ENCODE peak calls at places on chromosomes 12 and 14, in six cellular contexts. One of them, this sample, is unnamed.

GRCh38 chr14:95156765-95157194 is 549 bp downstream of the DICER1 start:
- DNase-seq in ovary: peak
- DNase-seq in GM13977: no peak
- DNase-seq in fibroblast of lung: no peak
- DNase-seq in D721Med: no peak
- DNase-seq in cardiac muscle cell: peak
- DNase-seq in this sample: peak

GRCh38 chr12:52126050-52126604 is 46.6 kb downstream of the SMIM41 start:
- DNase-seq in cardiac muscle cell: no peak
- DNase-seq in fibroblast of lung: no peak
- DNase-seq in GM13977: peak
- DNase-seq in D721Med: no peak
- DNase-seq in ovary: no peak
- DNase-seq in this sample: peak

GRCh38 chr14:53525608-53526007 is 372.5 kb upstream of the DDHD1 start:
- DNase-seq in fibroblast of lung: no peak
- DNase-seq in ovary: no peak
- DNase-seq in GM13977: no peak
- DNase-seq in D721Med: no peak
- DNase-seq in cardiac muscle cell: no peak
- DNase-seq in this sample: no peak

GRCh38 chr14:104387000-104387384 is 192.6 kb upstream of the C14orf180 start:
- DNase-seq in D721Med: no peak
- DNase-seq in fibroblast of lung: no peak
- DNase-seq in GM13977: peak
- DNase-seq in ovary: no peak
- DNase-seq in cardiac muscle cell: no peak
- DNase-seq in this sample: peak

GRCh38 chr12:32161040-32161439 is 54.4 kb downstream of the BICD1 start:
- DNase-seq in fibroblast of lung: no peak
- DNase-seq in D721Med: no peak
- DNase-seq in ovary: no peak
- DNase-seq in GM13977: no peak
- DNase-seq in cardiac muscle cell: no peak
- DNase-seq in this sample: no peak

GRCh38 chr14:90168425-90169105 is 87.8 kb upstream of the PSMC1 start:
- DNase-seq in GM13977: no peak
- DNase-seq in cardiac muscle cell: peak
- DNase-seq in ovary: no peak
- DNase-seq in D721Med: no peak
- DNase-seq in fibroblast of lung: peak
- DNase-seq in this sample: no peak

GRCh38 chr14:97164014-97164413 is 366.8 kb downstream of the VRK1 start:
- DNase-seq in fibroblast of lung: no peak
- DNase-seq in ovary: no peak
- DNase-seq in cardiac muscle cell: no peak
- DNase-seq in GM13977: no peak
- DNase-seq in D721Med: no peak
- DNase-seq in this sample: no peak

GRCh38 chr12:3300833-3301401 is 190.1 kb upstream of the PRMT8 start:
- DNase-seq in ovary: no peak
- DNase-seq in cardiac muscle cell: no peak
- DNase-seq in D721Med: no peak
- DNase-seq in fibroblast of lung: no peak
- DNase-seq in GM13977: no peak
- DNase-seq in this sample: no peak

GRCh38 chr14:21521526-21521925 is 4.6 kb downstream of the SALL2 start:
- DNase-seq in fibroblast of lung: peak
- DNase-seq in GM13977: no peak
- DNase-seq in D721Med: no peak
- DNase-seq in ovary: no peak
- DNase-seq in cardiac muscle cell: peak
- DNase-seq in this sample: no peak

GRCh38 chr12:115160290-115161108 is 476.5 kb upstream of the TBX3 start:
- DNase-seq in GM13977: no peak
- DNase-seq in cardiac muscle cell: no peak
- DNase-seq in fibroblast of lung: no peak
- DNase-seq in D721Med: no peak
- DNase-seq in ovary: no peak
- DNase-seq in this sample: no peak
- TF ChIP-seq CTCF in GM13977: no peak
- TF ChIP-seq CTCF in cardiac muscle cell: no peak
- TF ChIP-seq CTCF in fibroblast of lung: no peak
- TF ChIP-seq CTCF in D721Med: no peak
- TF ChIP-seq CTCF in ovary: no peak
- TF ChIP-seq CTCF in this sample: no peak

GRCh38 chr14:106652494-106652893 is 1126.1 kb downstream of the TMEM121 start:
- DNase-seq in D721Med: no peak
- DNase-seq in ovary: no peak
- DNase-seq in cardiac muscle cell: no peak
- DNase-seq in fibroblast of lung: no peak
- DNase-seq in GM13977: peak
- DNase-seq in this sample: peak

GRCh38 chr14:106662947-106663346 is 1136.6 kb downstream of the TMEM121 start:
- DNase-seq in D721Med: no peak
- DNase-seq in ovary: no peak
- DNase-seq in fibroblast of lung: no peak
- DNase-seq in cardiac muscle cell: no peak
- DNase-seq in GM13977: no peak
- DNase-seq in this sample: no peak

GRCh38 chr14:106657460-106657859 is 1131.1 kb downstream of the TMEM121 start:
- DNase-seq in fibroblast of lung: no peak
- DNase-seq in GM13977: peak
- DNase-seq in D721Med: no peak
- DNase-seq in cardiac muscle cell: no peak
- DNase-seq in ovary: no peak
- DNase-seq in this sample: peak
- TF ChIP-seq CTCF in fibroblast of lung: no peak
- TF ChIP-seq CTCF in GM13977: peak
- TF ChIP-seq CTCF in D721Med: peak
- TF ChIP-seq CTCF in cardiac muscle cell: no peak
- TF ChIP-seq CTCF in ovary: no peak
- TF ChIP-seq CTCF in this sample: peak

DNA sequence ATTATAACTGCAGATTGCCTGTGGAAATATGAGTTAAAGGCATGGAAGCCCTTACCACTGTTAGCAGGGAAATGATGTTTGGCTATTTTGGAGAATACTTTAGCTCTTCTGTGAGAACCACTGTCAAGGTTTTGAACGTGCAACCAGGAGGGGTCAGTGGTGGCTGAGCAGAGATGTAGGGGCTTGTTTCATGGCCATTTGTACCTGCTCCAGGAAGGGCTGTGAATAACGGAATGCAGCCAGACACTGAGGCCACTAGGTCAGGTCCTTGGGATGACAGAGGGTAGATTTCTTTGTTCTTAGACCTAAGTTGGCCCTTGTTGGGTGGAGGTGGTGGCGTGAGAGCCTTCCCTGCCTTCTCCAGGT is 8.3 kb downstream of the TRAF3 start:
- DNase-seq in GM13977: no peak
- DNase-seq in cardiac muscle cell: no peak
- DNase-seq in ovary: no peak
- DNase-seq in D721Med: no peak
- DNase-seq in fibroblast of lung: no peak
- DNase-seq in this sample: no peak
- TF ChIP-seq CTCF in GM13977: peak
- TF ChIP-seq CTCF in cardiac muscle cell: no peak
- TF ChIP-seq CTCF in ovary: no peak
- TF ChIP-seq CTCF in D721Med: no peak
- TF ChIP-seq CTCF in fibroblast of lung: no peak
- TF ChIP-seq CTCF in this sample: peak

GRCh38 chr12:10688042-10688441 is 14.2 kb upstream of the STYK1 start:
- DNase-seq in fibroblast of lung: no peak
- DNase-seq in D721Med: no peak
- DNase-seq in cardiac muscle cell: no peak
- DNase-seq in ovary: no peak
- DNase-seq in GM13977: no peak
- DNase-seq in this sample: no peak
- TF ChIP-seq CTCF in fibroblast of lung: no peak
- TF ChIP-seq CTCF in D721Med: no peak
- TF ChIP-seq CTCF in cardiac muscle cell: no peak
- TF ChIP-seq CTCF in ovary: no peak
- TF ChIP-seq CTCF in GM13977: no peak
- TF ChIP-seq CTCF in this sample: no peak

GRCh38 chr12:43066471-43066870 is 476.9 kb upstream of the PRICKLE1 start:
- DNase-seq in ovary: no peak
- DNase-seq in D721Med: no peak
- DNase-seq in fibroblast of lung: peak
- DNase-seq in cardiac muscle cell: peak
- DNase-seq in GM13977: no peak
- DNase-seq in this sample: no peak
- TF ChIP-seq CTCF in ovary: no peak
- TF ChIP-seq CTCF in D721Med: no peak
- TF ChIP-seq CTCF in fibroblast of lung: no peak
- TF ChIP-seq CTCF in cardiac muscle cell: no peak
- TF ChIP-seq CTCF in GM13977: no peak
- TF ChIP-seq CTCF in this sample: no peak

GRCh38 chr14:23296012-23296777 is 6.5 kb downstream of the PPP1R3E start:
- DNase-seq in ovary: no peak
- DNase-seq in GM13977: no peak
- DNase-seq in cardiac muscle cell: no peak
- DNase-seq in fibroblast of lung: no peak
- DNase-seq in D721Med: no peak
- DNase-seq in this sample: no peak

GRCh38 chr14:23299558-23299957 is 3.1 kb downstream of the PPP1R3E start:
- DNase-seq in cardiac muscle cell: peak
- DNase-seq in fibroblast of lung: peak
- DNase-seq in D721Med: no peak
- DNase-seq in GM13977: no peak
- DNase-seq in ovary: no peak
- DNase-seq in this sample: no peak

GRCh38 chr14:23297096-23297495 is 5.6 kb downstream of the PPP1R3E start:
- DNase-seq in GM13977: no peak
- DNase-seq in fibroblast of lung: no peak
- DNase-seq in D721Med: no peak
- DNase-seq in cardiac muscle cell: no peak
- DNase-seq in ovary: no peak
- DNase-seq in this sample: no peak

GRCh38 chr14:23299186-23299521 is 3.5 kb downstream of the PPP1R3E start:
- DNase-seq in D721Med: no peak
- DNase-seq in GM13977: no peak
- DNase-seq in ovary: peak
- DNase-seq in fibroblast of lung: no peak
- DNase-seq in cardiac muscle cell: no peak
- DNase-seq in this sample: no peak

GRCh38 chr14:23297878-23298277 is 4.8 kb downstream of the PPP1R3E start:
- DNase-seq in fibroblast of lung: no peak
- DNase-seq in cardiac muscle cell: no peak
- DNase-seq in ovary: peak
- DNase-seq in D721Med: no peak
- DNase-seq in GM13977: no peak
- DNase-seq in this sample: no peak
- TF ChIP-seq CTCF in fibroblast of lung: no peak
- TF ChIP-seq CTCF in cardiac muscle cell: no peak
- TF ChIP-seq CTCF in ovary: no peak
- TF ChIP-seq CTCF in D721Med: no peak
- TF ChIP-seq CTCF in GM13977: no peak
- TF ChIP-seq CTCF in this sample: no peak

GRCh38 chr12:121549075-121549474 is 31.7 kb downstream of the KDM2B start:
- DNase-seq in GM13977: no peak
- DNase-seq in fibroblast of lung: no peak
- DNase-seq in D721Med: no peak
- DNase-seq in cardiac muscle cell: no peak
- DNase-seq in ovary: no peak
- DNase-seq in this sample: no peak

GRCh38 chr12:121545459-121545858 is 35.4 kb downstream of the KDM2B start:
- DNase-seq in cardiac muscle cell: no peak
- DNase-seq in fibroblast of lung: no peak
- DNase-seq in ovary: no peak
- DNase-seq in D721Med: no peak
- DNase-seq in GM13977: no peak
- DNase-seq in this sample: no peak

DNA sequence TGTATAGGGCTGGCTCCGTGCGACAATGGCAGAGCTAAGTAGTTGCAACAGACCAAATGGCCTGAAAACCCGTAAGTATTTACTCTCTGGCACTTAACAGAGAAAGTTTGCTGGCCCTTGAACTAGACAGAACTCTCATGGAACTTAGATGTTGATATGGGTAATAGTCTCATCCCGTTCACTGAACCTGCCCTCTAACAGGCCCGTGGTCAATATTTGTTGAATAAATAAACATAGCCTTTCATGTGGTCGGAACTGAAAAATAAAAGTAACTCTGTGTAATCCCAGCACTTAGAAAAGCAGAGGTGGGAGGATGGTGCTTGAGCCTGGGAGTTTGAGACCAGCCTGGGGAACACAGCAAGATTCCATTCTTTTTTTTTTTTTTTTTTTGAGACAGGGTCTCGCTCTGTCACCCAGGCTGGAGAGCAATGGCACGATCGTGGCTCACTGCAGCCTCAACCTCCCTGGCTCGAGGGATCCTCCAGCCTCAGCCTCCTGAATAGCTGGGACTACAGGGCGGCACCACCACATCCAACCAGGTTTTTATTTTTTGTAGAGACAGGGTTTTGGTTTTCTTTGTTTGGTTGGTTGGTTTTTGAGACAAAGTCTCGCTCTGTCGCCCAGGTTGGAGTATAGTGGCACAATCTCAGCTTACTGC is 29.7 kb downstream of the KDM2B start:
- DNase-seq in cardiac muscle cell: no peak
- DNase-seq in GM13977: no peak
- DNase-seq in D721Med: no peak
- DNase-seq in ovary: no peak
- DNase-seq in fibroblast of lung: no peak
- DNase-seq in this sample: no peak
- TF ChIP-seq CTCF in cardiac muscle cell: no peak
- TF ChIP-seq CTCF in GM13977: no peak
- TF ChIP-seq CTCF in D721Med: no peak
- TF ChIP-seq CTCF in ovary: no peak
- TF ChIP-seq CTCF in fibroblast of lung: no peak
- TF ChIP-seq CTCF in this sample: no peak